ENCODE peak calls at places on chromosomes 6 and 20, in four cellular contexts. A is brain microvascular endothelial cell, C is BJ, O is gastrocnemius medialis. Q is an unnamed sample.

GRCh38 chr20:32606790-32607189 is 21.7 kb upstream of the NOL4L start:
- DNase-seq in C (no peak), O (no peak), A (no peak), Q (no peak)

GRCh38 chr6:143299253-143300166 is 151.0 kb downstream of the ADAT2 start:
- DNase-seq in O (no peak), A (no peak), C (no peak), Q (no peak)

GRCh38 chr6:167746377-167747151 is 80.1 kb upstream of the AFDN start:
- DNase-seq in O (no peak), A (no peak), C (no peak), Q (no peak)

GRCh38 chr6:106128981-106129761 is 43.0 kb downstream of the PRDM1 start:
- DNase-seq in C (peak), A (peak), O (no peak), Q (no peak)

GRCh38 chr20:33267691-33268090 is 15.3 kb upstream of the BPIFB1 start:
- DNase-seq in C (no peak), A (no peak), O (no peak), Q (no peak)

GRCh38 chr6:97705568-97705967 is 422.6 kb upstream of the MMS22L start:
- DNase-seq in A (no peak), C (no peak), O (no peak), Q (no peak)

GRCh38 chr6:136676075-136676474 is 116.2 kb downstream of the MAP3K5 start:
- DNase-seq in C (no peak), A (no peak), O (no peak), Q (peak)

GRCh38 chr6:160388922-160389321 is 40.7 kb downstream of the SLC22A3 start:
- DNase-seq in C (no peak), O (no peak), A (no peak), Q (no peak)

GRCh38 chr20:40470313-40471260 is 218.4 kb downstream of the MAFB start:
- DNase-seq in O (peak), C (no peak), A (no peak), Q (no peak)

GRCh38 chr6:169052462-169052861 is 201.2 kb downstream of the THBS2 start:
- DNase-seq in A (no peak), C (no peak), O (no peak), Q (no peak)

GRCh38 chr20:16802652-16802935 is 54.4 kb downstream of the OTOR start:
- DNase-seq in A (no peak), C (no peak), O (no peak), Q (no peak)

GRCh38 chr20:3745686-3746173 is 13.2 kb downstream of the HSPA12B start:
- DNase-seq in A (no peak), C (no peak), O (no peak), Q (no peak)
- H3K4me3 ChIP-seq in A (no peak), C (no peak), O (no peak), Q (no peak)

GRCh38 chr6:127690092-127690491 is 113.1 kb downstream of the C6orf58 start:
- DNase-seq in O (no peak), C (no peak), A (peak), Q (no peak)
- TF ChIP-seq CTCF in O (no peak), C (peak), A (peak), Q (peak)

GRCh38 chr6:137813308-137813707 is 53.8 kb upstream of the TNFAIP3 start:
- DNase-seq in C (no peak), O (no peak), A (no peak), Q (no peak)

GRCh38 chr6:137810554-137811120 is 56.4 kb upstream of the TNFAIP3 start:
- DNase-seq in A (no peak), O (no peak), C (no peak), Q (no peak)

GRCh38 chr6:137811121-137811911 is 55.7 kb upstream of the TNFAIP3 start:
- DNase-seq in A (peak), O (peak), C (peak), Q (peak)

GRCh38 chr6:137808836-137809315 is 58.2 kb upstream of the TNFAIP3 start:
- DNase-seq in O (no peak), A (no peak), C (no peak), Q (no peak)

GRCh38 chr6:137811912-137812553 is 55.0 kb upstream of the TNFAIP3 start:
- DNase-seq in C (no peak), A (no peak), O (no peak), Q (no peak)
- H3K4me3 ChIP-seq in C (no peak), A (no peak), O (no peak), Q (no peak)

DNA sequence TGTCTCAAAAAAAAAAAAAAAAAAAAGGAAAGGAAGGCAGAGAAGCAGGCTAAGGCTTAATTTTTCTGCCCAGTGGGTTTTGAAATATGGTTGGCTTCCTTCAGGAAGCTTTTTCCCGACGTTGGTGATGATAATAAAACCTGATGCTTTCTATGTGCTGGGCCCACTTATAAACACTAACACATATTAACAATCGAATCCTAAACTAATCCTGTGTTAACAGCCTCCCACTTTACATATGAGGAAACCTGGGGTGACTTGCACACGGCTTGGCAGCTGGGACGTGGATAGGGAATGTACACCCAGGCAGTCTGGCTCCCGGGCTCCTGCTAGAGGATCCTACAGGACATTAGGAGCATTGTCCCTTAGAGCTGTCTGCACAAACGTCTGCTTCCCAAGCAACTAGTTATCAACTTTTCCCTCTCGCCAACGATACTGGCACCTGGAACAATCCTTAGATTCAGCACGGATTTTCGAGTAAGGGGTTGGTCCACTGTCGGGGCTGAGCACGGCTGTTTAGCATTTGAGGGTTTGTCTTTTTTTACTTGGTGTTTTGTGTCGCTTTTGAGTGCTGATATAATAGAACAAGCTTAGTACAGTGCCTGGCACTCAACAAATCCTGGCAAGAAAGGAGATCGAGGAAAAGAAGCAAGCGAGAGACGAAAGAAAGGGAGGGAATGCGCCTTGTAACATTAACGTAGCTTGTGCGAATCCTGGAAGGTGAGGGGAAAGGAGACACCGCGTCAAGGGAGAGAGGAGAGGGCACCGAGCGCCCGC is 622 bp upstream of the KIZ start:
- DNase-seq in A (peak), C (peak), O (peak), Q (peak)
- TF ChIP-seq CTCF in A (peak), C (peak), O (no peak), Q (peak)

DNA sequence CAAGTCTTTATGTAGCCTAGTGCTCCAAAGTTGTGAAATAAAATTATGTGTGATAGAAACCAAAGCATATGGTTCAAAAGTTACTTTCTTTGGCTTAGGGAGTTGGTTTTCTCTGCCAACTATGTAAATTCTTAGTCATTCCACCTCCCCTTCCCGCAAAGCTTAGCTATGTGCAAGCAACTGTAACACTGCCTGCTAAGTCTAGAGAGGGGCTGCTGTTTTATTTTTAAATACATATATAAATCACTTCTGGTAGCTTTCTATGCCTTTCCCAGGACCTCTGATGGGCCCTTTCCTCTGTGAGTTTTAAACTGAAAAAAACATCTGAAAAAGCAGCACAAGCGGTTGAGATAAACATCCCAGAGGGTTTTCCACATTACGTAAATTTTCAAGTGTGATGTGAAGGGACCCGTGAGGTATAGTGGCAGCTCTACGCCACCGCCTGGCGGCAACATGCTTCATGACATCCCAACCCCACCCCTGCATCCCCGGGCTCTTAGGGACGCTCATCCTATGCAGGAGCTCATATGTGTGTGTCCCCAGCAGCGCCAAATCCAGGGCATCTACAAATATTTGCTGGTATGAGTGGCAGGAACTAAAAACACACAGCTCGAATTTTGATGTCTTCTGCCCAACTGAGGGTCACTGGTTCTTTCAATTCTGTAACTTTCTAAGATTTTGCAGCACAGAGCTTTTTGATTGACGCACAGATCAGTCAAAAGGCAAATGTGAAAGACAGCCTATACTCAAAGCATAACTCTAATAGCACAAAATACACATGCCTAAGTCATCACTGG is 12.8 kb downstream of the SAYSD1 start:
- DNase-seq in A (peak), O (no peak), C (no peak), Q (no peak)
- H3K4me3 ChIP-seq in A (no peak), O (no peak), C (no peak), Q (no peak)

DNA sequence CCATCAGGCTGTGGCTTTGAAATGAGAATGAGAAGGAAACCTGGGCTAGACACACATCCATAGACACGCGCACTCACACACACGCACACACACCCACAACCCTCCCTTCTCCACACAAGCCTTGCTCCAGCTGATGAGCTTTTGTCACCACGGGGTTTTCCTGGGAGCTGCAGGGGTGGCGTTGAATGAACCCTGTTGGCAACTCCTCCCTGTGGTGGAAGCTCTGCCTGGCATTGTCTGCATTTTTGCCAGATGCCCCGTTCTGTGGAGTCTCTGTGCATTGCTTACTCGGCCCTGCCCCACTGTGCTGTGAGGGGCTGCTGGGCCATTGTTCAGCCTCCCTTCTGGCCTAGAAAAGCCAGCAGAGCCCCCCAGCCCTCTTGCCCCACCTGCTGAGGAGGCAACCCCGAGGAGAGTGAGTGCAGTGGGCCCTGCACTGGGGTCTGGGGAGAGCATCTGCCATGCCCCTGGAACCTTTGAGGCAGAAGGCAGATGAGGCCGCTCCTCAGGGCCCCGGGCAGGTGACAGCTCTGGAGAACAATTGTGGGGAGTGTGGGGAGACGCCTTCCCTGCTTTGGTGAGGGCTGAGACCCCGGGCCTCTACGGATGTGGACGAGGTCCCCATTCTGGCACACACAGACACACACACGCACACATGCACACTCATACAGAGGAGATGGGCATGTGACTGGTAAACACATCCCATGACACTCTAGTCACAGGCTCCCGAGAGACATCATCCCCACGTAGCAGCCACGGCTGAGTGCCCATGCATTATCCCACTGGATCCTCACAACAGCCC is 9.9 kb downstream of the ADIG start:
- DNase-seq in A (peak), O (no peak), C (no peak), Q (no peak)
- TF ChIP-seq CTCF in A (no peak), O (no peak), C (no peak), Q (no peak)